ENCODE peak calls at places on chromosomes 13 and 19, in four cellular contexts. D, A, I and O are unnamed samples.

GRCh38 chr19:43768273-43769050 is 12.3 kb downstream of the KCNN4 start:
- DNase-seq in I (no peak), A (peak), D (no peak), O (no peak)

GRCh38 chr19:35267818-35268545 is 780 bp upstream of the USF2 start:
- DNase-seq in D (no peak), A (peak), I (peak), O (no peak)

GRCh38 chr13:75136151-75136550 is 345.8 kb downstream of the TBC1D4 start:
- DNase-seq in A (no peak), D (no peak), I (no peak), O (no peak)

GRCh38 chr13:106899444-106899843 is 331.5 kb upstream of the ARGLU1 start:
- DNase-seq in D (peak), A (no peak), I (no peak), O (no peak)

GRCh38 chr13:30809787-30810186 is 74.4 kb downstream of the ALOX5AP start:
- DNase-seq in D (no peak), I (no peak), A (no peak), O (no peak)

GRCh38 chr13:46908511-46908910 is 11.7 kb upstream of the HTR2A start:
- DNase-seq in D (no peak), A (no peak), I (no peak), O (no peak)

GRCh38 chr19:34082289-34083077 is 89.8 kb upstream of the LSM14A start:
- DNase-seq in D (no peak), A (no peak), I (no peak), O (no peak)

GRCh38 chr19:29662604-29663404 is 2.5 kb upstream of the PLEKHF1 start:
- DNase-seq in A (peak), D (no peak), I (no peak), O (no peak)

GRCh38 chr19:54178581-54179261 is 5.8 kb upstream of the TMC4 start:
- DNase-seq in D (no peak), A (peak), I (no peak), O (no peak)

GRCh38 chr19:18017275-18018083 is 9.5 kb downstream of the ARRDC2 start:
- DNase-seq in I (no peak), A (no peak), D (no peak), O (no peak)

GRCh38 chr19:39047076-39047475 is 14.7 kb upstream of the FBXO27 start:
- DNase-seq in I (no peak), D (no peak), A (no peak), O (no peak)

GRCh38 chr13:27774651-27775050 is 17.6 kb upstream of the GSX1 start:
- DNase-seq in I (no peak), A (no peak), D (no peak), O (no peak)

GRCh38 chr13:92804346-92804745 is 422.3 kb upstream of the GPC6 start:
- DNase-seq in A (no peak), I (no peak), D (no peak), O (no peak)

GRCh38 chr19:3632739-3633558 is 6.4 kb upstream of the CACTIN start:
- DNase-seq in D (no peak), A (no peak), I (no peak), O (no peak)
- TF ChIP-seq TCF7L2 in D (no peak), A (no peak), I (no peak), O (no peak)

GRCh38 chr19:45939792-45940514 is 25.4 kb upstream of the NANOS2 start:
- DNase-seq in A (no peak), D (no peak), I (no peak), O (no peak)
- TF ChIP-seq SIN3A in A (no peak), D (no peak), I (no peak), O (no peak)

GRCh38 chr19:1956143-1956537 is 15.2 kb downstream of the CSNK1G2 start:
- DNase-seq in D (no peak), A (no peak), I (no peak), O (no peak)

GRCh38 chr19:1957562-1958248 is 16.7 kb downstream of the CSNK1G2 start:
- DNase-seq in D (no peak), A (no peak), I (no peak), O (no peak)

GRCh38 chr19:1954547-1954946 is 13.6 kb downstream of the CSNK1G2 start:
- DNase-seq in A (no peak), D (no peak), I (no peak), O (no peak)

GRCh38 chr19:1955171-1956142 is 14.5 kb downstream of the CSNK1G2 start:
- DNase-seq in I (no peak), A (no peak), D (no peak), O (no peak)

DNA sequence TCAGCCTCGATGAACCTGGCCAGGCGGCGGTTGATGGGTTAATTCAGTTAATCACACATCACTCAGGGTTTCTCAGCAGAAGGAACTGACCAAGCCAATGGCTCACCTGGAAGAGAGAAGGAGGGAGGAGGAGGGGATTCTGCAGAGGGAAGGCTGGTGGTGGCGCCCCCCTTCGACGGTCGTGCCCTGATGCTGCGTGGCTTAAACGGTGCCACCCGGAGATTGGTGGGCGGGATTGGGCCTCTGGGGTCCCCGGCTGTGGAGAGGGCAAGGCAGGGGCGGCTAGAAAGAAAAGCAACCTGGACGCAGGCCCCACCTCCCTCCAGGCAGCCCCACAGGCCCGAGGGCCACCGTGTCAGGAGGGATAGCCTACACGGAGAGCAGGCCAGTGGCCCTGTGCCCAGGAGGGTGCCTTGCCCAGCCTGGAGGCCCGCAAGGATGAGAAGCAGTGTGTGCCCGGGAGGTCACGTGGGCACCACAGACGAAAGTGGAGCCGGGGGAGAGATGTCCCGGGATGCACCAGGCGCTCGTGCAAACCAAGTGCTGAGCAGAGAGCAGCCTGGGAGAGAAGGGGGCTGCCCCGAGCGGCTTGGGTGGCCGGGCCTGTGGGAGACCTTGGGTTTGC is 16.0 kb downstream of the CSNK1G2 start:
- DNase-seq in I (no peak), D (no peak), A (no peak), O (no peak)
- TF ChIP-seq POLR2AphosphoS5 in I (no peak), D (no peak), A (no peak), O (no peak)

GRCh38 chr13:53250977-53251376 is 222.4 kb downstream of the OLFM4 start:
- DNase-seq in A (no peak), D (no peak), I (no peak), O (no peak)

GRCh38 chr13:53255795-53256194 is 227.2 kb downstream of the OLFM4 start:
- DNase-seq in A (no peak), I (no peak), D (no peak), O (no peak)

GRCh38 chr13:53249236-53249635 is 220.6 kb downstream of the OLFM4 start:
- DNase-seq in A (no peak), I (no peak), D (no peak), O (no peak)

GRCh38 chr13:53254495-53254894 is 225.9 kb downstream of the OLFM4 start:
- DNase-seq in D (no peak), I (no peak), A (peak), O (no peak)

GRCh38 chr13:53250272-53250875 is 221.8 kb downstream of the OLFM4 start:
- DNase-seq in A (peak), D (peak), I (peak), O (peak)
- TF ChIP-seq TCF7L2 in A (no peak), D (no peak), I (no peak), O (no peak)

DNA sequence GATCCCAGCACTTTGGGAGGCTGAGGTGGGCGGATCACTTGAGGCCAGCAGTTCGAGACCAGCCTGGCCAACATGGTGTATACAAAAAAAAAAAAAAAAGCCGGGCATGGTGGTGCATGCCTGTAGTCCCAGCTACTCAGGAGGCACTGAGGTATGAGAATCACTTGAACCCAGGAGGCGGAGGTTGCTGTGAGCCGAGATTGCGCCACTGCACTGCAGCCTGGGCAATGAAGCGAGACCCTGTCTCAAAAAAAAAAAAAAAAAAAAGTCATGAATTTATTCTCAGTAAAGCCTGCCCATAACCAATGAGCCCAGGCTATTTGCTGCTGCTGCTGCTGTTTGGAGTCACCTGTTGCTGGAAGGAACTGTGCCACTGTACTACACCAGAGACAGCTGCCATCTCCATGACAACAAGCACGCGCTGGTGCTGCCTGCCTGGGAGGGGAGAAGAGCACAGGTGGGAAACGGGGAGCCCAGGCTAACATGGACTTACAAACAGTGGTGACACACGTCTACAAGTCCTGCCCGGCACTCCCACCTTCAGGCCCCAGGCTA is 11.3 kb downstream of the ZFR2 start:
- DNase-seq in A (no peak), I (no peak), D (no peak), O (no peak)
- TF ChIP-seq SIN3A in A (no peak), I (no peak), D (no peak), O (no peak)

GRCh38 chr13:51000576-51001260 is 91.1 kb downstream of the RNASEH2B start:
- DNase-seq in D (no peak), A (no peak), I (no peak), O (no peak)
- TF ChIP-seq POLR2AphosphoS5 in D (no peak), A (no peak), I (no peak), O (no peak)